ENCODE peak calls at places on chromosomes 5 and 9, in seven cellular contexts. T is adipocyte; V is smooth muscle cell of the brain vasculature; F is stimulated activated CD8-positive, alpha-beta memory T cell treated with anti-CD3 and anti-CD28 coated beads, Interleukin-7, amount 100 ng/mL, for 1 hour; N is T-helper 9 cell; Y is AG04449; O is mucosa of gallbladder. H is an unnamed sample.
A peak's percentile ranks its signal among the peaks of the same experiment; 100 is the strongest.

GRCh38 chr9:134688661-134689319 is 47.2 kb downstream of the COL5A1 start:
- DNase-seq in Y (no peak), N (no peak), T (no peak), F (no peak), V (no peak), O (no peak), H (no peak)

GRCh38 chr5:51194626-51195025 is 188.6 kb upstream of the ISL1 start:
- DNase-seq in V (no peak), N (no peak), T (no peak), Y (no peak), O (no peak), F (no peak), H (no peak)

GRCh38 chr5:68245325-68245724 is 29.8 kb downstream of the PIK3R1 start:
- DNase-seq in F (no peak), V (no peak), Y (no peak), N (no peak), O (no peak), T (no peak), H (no peak)

GRCh38 chr5:56460681-56461191 is 227.6 kb upstream of the ANKRD55 start:
- DNase-seq in O (no peak), T (no peak), V (no peak), Y (no peak), F (no peak), N (no peak), H (no peak)

GRCh38 chr5:140007311-140007710 is 35.8 kb downstream of the NRG2 start:
- DNase-seq in N (no peak), F (no peak), V (no peak), Y (no peak), O (no peak), T (no peak), H (no peak)

GRCh38 chr5:35675392-35675791 is 57.7 kb downstream of the SPEF2 start:
- DNase-seq in Y (no peak), V (no peak), N (no peak), O (no peak), F (no peak), T (no peak), H (no peak)

GRCh38 chr5:148808864-148809642 is 17.4 kb upstream of the ADRB2 start:
- DNase-seq in F (no peak), V (no peak), Y (no peak), O (no peak), N (peak; percentile 10), T (no peak), H (no peak)

GRCh38 chr5:99130081-99130480 is 201.3 kb upstream of the CHD1 start:
- DNase-seq in N (no peak), O (no peak), F (no peak), V (no peak), T (no peak), Y (no peak), H (no peak)

GRCh38 chr9:5869315-5870019 is 21.2 kb upstream of the MLANA start:
- DNase-seq in T (no peak), N (no peak), V (no peak), F (no peak), Y (no peak), O (no peak), H (peak; percentile 15)

GRCh38 chr9:112311497-112311896 is 21.9 kb downstream of the PTBP3 start:
- DNase-seq in V (no peak), Y (no peak), O (no peak), T (no peak), N (no peak), F (no peak), H (no peak)

GRCh38 chr9:33288828-33289483 is 1.4 kb upstream of the NFX1 start:
- DNase-seq in Y (no peak), F (no peak), T (no peak), O (no peak), N (no peak), V (no peak), H (no peak)

GRCh38 chr5:126831175-126831574 is 54.2 kb downstream of the LMNB1 start:
- DNase-seq in T (no peak), F (no peak), Y (no peak), N (no peak), O (no peak), V (no peak), H (no peak)

GRCh38 chr5:42268630-42269029 is 154.6 kb upstream of the GHR start:
- DNase-seq in Y (peak; percentile 14), O (no peak), V (no peak), T (no peak), N (no peak), F (no peak), H (no peak)

GRCh38 chr9:113734826-113735225 is 141.3 kb upstream of the ZNF618 start:
- DNase-seq in T (no peak), V (no peak), N (no peak), Y (no peak), F (no peak), O (no peak), H (no peak)

GRCh38 chr5:41962491-41962890 is 37.4 kb downstream of the FBXO4 start:
- DNase-seq in Y (no peak), T (no peak), N (no peak), F (no peak), V (no peak), O (no peak), H (no peak)

GRCh38 chr9:131348631-131349521 is 45.0 kb upstream of the PRRC2B start:
- DNase-seq in T (no peak), Y (no peak), O (no peak), N (no peak), F (no peak), V (no peak), H (no peak)

GRCh38 chr5:66142417-66142816 is 1.7 kb upstream of the SREK1 start:
- DNase-seq in O (no peak), V (no peak), F (no peak), N (no peak), Y (no peak), T (no peak), H (no peak)

GRCh38 chr5:1013238-1013947 is 4.8 kb downstream of the NKD2 start:
- DNase-seq in O (no peak), N (no peak), F (no peak), T (no peak), Y (no peak), V (no peak), H (no peak)

GRCh38 chr9:113633782-113634596 is 170.5 kb downstream of the RGS3 start:
- DNase-seq in O (no peak), V (no peak), T (no peak), F (no peak), N (no peak), Y (no peak), H (no peak)

GRCh38 chr9:134629061-134629585 is 12.5 kb upstream of the COL5A1 start:
- DNase-seq in F (no peak), T (no peak), V (no peak), Y (no peak), N (no peak), O (no peak), H (no peak)

GRCh38 chr5:78731884-78732283 is 83.3 kb upstream of the LHFPL2 start:
- DNase-seq in V (no peak), Y (no peak), T (peak; percentile 69), O (no peak), N (no peak), F (no peak), H (peak; percentile 43)

GRCh38 chr5:171750316-171750788 is 35.3 kb upstream of the SMIM23 start:
- DNase-seq in O (no peak), N (no peak), Y (no peak), T (peak; percentile 5), F (no peak), V (no peak), H (peak; percentile 8)

GRCh38 chr5:135337064-135337463 is 62.0 kb downstream of the MACROH2A1 start:
- DNase-seq in N (no peak), Y (no peak), V (no peak), T (peak; percentile 47), O (no peak), F (no peak), H (peak; percentile 34)

GRCh38 chr9:76654575-76654974 is 109.7 kb upstream of the PCA3 start:
- DNase-seq in F (no peak), V (peak; percentile 52), N (no peak), Y (peak; percentile 92), T (peak; percentile 95), O (no peak), H (peak; percentile 91)

GRCh38 chr9:131423171-131423581 is 29.3 kb downstream of the PRRC2B start:
- DNase-seq in Y (peak; percentile 49), T (peak; percentile 88), N (no peak), O (peak; percentile 44), F (no peak), V (no peak), H (peak; percentile 98)

GRCh38 chr9:129623331-129623730 is 2.4 kb upstream of the C9orf50 start:
- DNase-seq in Y (no peak), F (no peak), O (no peak), N (no peak), V (no peak), T (peak; percentile 36), H (no peak)

GRCh38 chr5:95261369-95262175 is 23.3 kb downstream of the MCTP1 start:
- DNase-seq in F (no peak), T (peak; percentile 69), N (no peak), O (no peak), V (peak; percentile 24), Y (no peak), H (peak; percentile 33)

GRCh38 chr5:94468531-94468930 is 149.9 kb downstream of the KIAA0825 start:
- DNase-seq in O (no peak), T (no peak), Y (no peak), F (no peak), N (no peak), V (no peak), H (no peak)